ENCODE peak calls at places on chromosomes 16 and 17, in seven cellular contexts. F is A549, R is amniotic epithelial cell, A is kidney tubule cell, D is NCI-H1092 treated with DMSO at 0.1 percent for 48 hours, Z is NCI-H1436, M is NCI-H2081. L is an unnamed sample.

GRCh38 chr16:66961065-66961744 is at the start of gene CES3:
- DNase-seq in Z (peak; percentile 75), D (peak; percentile 48), R (peak; percentile 72), A (peak; percentile 81), M (peak; percentile 65), F (peak; percentile 85), L (peak; percentile 89)

GRCh38 chr16:87634411-87634810 is 32.1 kb downstream of the JPH3 start:
- DNase-seq in R (no peak), F (no peak), Z (no peak), M (no peak), A (no peak), D (no peak), L (no peak)

GRCh38 chr16:22216191-22216831 is 10.2 kb downstream of the EEF2K start:
- DNase-seq in M (no peak), F (no peak), A (no peak), R (peak; percentile 55), Z (no peak), D (no peak), L (no peak)

GRCh38 chr17:35540589-35541404 is 3.3 kb upstream of the SLFN12L start:
- DNase-seq in R (peak; percentile 21), A (no peak), Z (no peak), D (no peak), F (no peak), M (no peak), L (no peak)

GRCh38 chr16:17921357-17921978 is 415.1 kb downstream of the NPIPA8 start:
- DNase-seq in R (no peak), M (no peak), A (no peak), D (peak; percentile 17), F (peak; percentile 14), Z (no peak), L (peak; percentile 35)

GRCh38 chr16:19517424-19518089 is 4.3 kb downstream of the GDE1 start:
- DNase-seq in Z (no peak), F (peak; percentile 35), A (peak; percentile 65), R (peak; percentile 76), D (no peak), M (no peak), L (no peak)

GRCh38 chr17:47980516-47980915 is 9.6 kb downstream of the CDK5RAP3 start:
- DNase-seq in M (no peak), Z (no peak), D (peak; percentile 26), R (no peak), F (no peak), A (no peak), L (no peak)

GRCh38 chr17:69870091-69870530 is 204.9 kb upstream of the KCNJ16 start:
- DNase-seq in M (no peak), Z (no peak), D (no peak), F (peak; percentile 10), R (peak; percentile 50), A (peak; percentile 100), L (no peak)

GRCh38 chr16:53913082-53913870 is 209.3 kb downstream of the FTO start:
- DNase-seq in R (peak; percentile 95), D (no peak), Z (no peak), A (peak; percentile 38), M (no peak), F (peak; percentile 18), L (no peak)

GRCh38 chr16:85612191-85612800 is 826 bp upstream of the GSE1 start:
- DNase-seq in F (peak; percentile 96), Z (no peak), M (peak; percentile 23), R (peak; percentile 93), D (peak; percentile 33), A (peak; percentile 97), L (peak; percentile 50)

GRCh38 chr16:10181196-10182162 is 749 bp downstream of the GRIN2A start:
- DNase-seq in D (peak; percentile 1), F (peak; percentile 69), M (no peak), Z (no peak), R (peak; percentile 10), A (peak; percentile 61), L (peak; percentile 79)

GRCh38 chr17:82160081-82160480 is 52.6 kb downstream of the CCDC57 start:
- DNase-seq in R (no peak), A (peak; percentile 87), F (no peak), Z (no peak), D (no peak), M (no peak), L (no peak)

GRCh38 chr16:89426736-89427525 is 63.4 kb downstream of the ANKRD11 start:
- DNase-seq in F (no peak), A (no peak), Z (no peak), M (no peak), D (no peak), R (no peak), L (no peak)

GRCh38 chr17:17493249-17493985 is 2.8 kb downstream of the RASD1 start:
- DNase-seq in F (no peak), A (peak; percentile 18), R (peak; percentile 19), M (no peak), D (no peak), Z (no peak), L (no peak)

GRCh38 chr16:83692224-83692623 is 115.6 kb upstream of the HSBP1 start:
- DNase-seq in Z (no peak), A (no peak), F (no peak), M (no peak), R (no peak), D (no peak), L (no peak)

GRCh38 chr17:2040219-2040827 is 1.5 kb upstream of the OVCA2 start:
- DNase-seq in Z (no peak), R (no peak), D (no peak), M (no peak), A (no peak), F (no peak), L (no peak)

GRCh38 chr17:66760324-66760723 is 74.6 kb upstream of the CACNG5 start:
- DNase-seq in M (no peak), A (no peak), F (no peak), D (no peak), Z (no peak), R (no peak), L (no peak)

L was measured in HEK293T.